ENCODE peak calls at places on chromosomes 16 and 17, in five cellular contexts. L is adrenal gland; R is activated CD4-positive, alpha-beta T cell treated with anti-CD3 and anti-CD28 coated beads, Interleukin-2, amount 50 U/mL, for 1 hour; E is LoVo; Z is renal cortical epithelial cell. A is an unnamed sample.

GRCh38 chr16:53457670-53458069 is 23.4 kb downstream of the RBL2 start:
- DNase-seq in L (no peak), R (peak), E (no peak), Z (peak), A (no peak)

GRCh38 chr17:45148183-45149036 is at the start of gene HEXIM1:
- DNase-seq in L (peak), R (peak), E (peak), Z (peak), A (peak)

GRCh38 chr16:17194190-17194780 is 276.5 kb downstream of the XYLT1 start:
- DNase-seq in L (peak), R (peak), E (peak), Z (no peak), A (no peak)

GRCh38 chr16:3922241-3922640 is 41.7 kb upstream of the CREBBP start:
- DNase-seq in L (no peak), R (no peak), E (no peak), Z (no peak), A (no peak)

GRCh38 chr16:4704913-4705312 is 11.6 kb downstream of the NUDT16L1 start:
- DNase-seq in L (no peak), R (no peak), E (no peak), Z (no peak), A (no peak)

GRCh38 chr16:11361751-11362742 is 16.8 kb downstream of the RMI2 start:
- DNase-seq in L (peak), R (peak), E (no peak), Z (peak), A (no peak)

GRCh38 chr16:89860747-89861304 is 12.6 kb upstream of the TCF25 start:
- DNase-seq in L (peak), R (peak), E (peak), Z (no peak), A (peak)

GRCh38 chr17:51035436-51035835 is 85.2 kb downstream of the SPAG9 start:
- DNase-seq in L (no peak), R (no peak), E (no peak), Z (peak), A (no peak)

GRCh38 chr16:23339781-23340180 is 37.7 kb downstream of the SCNN1B start:
- DNase-seq in L (no peak), R (no peak), E (no peak), Z (no peak), A (no peak)

GRCh38 chr16:68985855-68986254 is 119.6 kb upstream of the HAS3 start:
- DNase-seq in L (peak), R (no peak), E (no peak), Z (peak), A (no peak)

GRCh38 chr16:29729116-29729521 is 16.7 kb downstream of the C16orf54 start:
- DNase-seq in L (peak), R (no peak), E (peak), Z (peak), A (no peak)

GRCh38 chr17:44754276-44754675 is 4.5 kb upstream of the ADAM11 start:
- DNase-seq in L (no peak), R (no peak), E (no peak), Z (no peak), A (no peak)

GRCh38 chr16:65120811-65121721 is 797 bp downstream of the CDH11 start:
- DNase-seq in L (peak), R (no peak), E (no peak), Z (no peak), A (no peak)

A was measured in left lobe of liver.